ENCODE peak calls at places on chromosomes 16 and 17, in eight cellular contexts. One of them, this sample, is unnamed.

GRCh38 chr16:58063377-58064076 is 38.0 kb downstream of the MMP15 start:
- DNase-seq in activated naive CD4-positive, alpha-beta T cell: no peak
- DNase-seq in activated naive CD8-positive, alpha-beta T cell treated with anti-CD3 and anti-CD28 coated beads, Interleukin-2, amount 50 U/mL, for 24 hours: no peak
- DNase-seq in Calu3: no peak
- DNase-seq in frontal cortex: no peak
- DNase-seq in GDM1: no peak
- DNase-seq in T-helper 17 cell: no peak
- DNase-seq in anterior cingulate cortex: no peak
- DNase-seq in this sample: no peak

GRCh38 chr17:16440814-16441629 is 25.7 kb downstream of the TRPV2 start:
- DNase-seq in GDM1: no peak
- DNase-seq in frontal cortex: no peak
- DNase-seq in T-helper 17 cell: no peak
- DNase-seq in Calu3: no peak
- DNase-seq in activated naive CD4-positive, alpha-beta T cell: no peak
- DNase-seq in anterior cingulate cortex: no peak
- DNase-seq in activated naive CD8-positive, alpha-beta T cell treated with anti-CD3 and anti-CD28 coated beads, Interleukin-2, amount 50 U/mL, for 24 hours: no peak
- DNase-seq in this sample: no peak

GRCh38 chr17:63932008-63932561 is at the start of gene CD79B:
- DNase-seq in frontal cortex: no peak
- DNase-seq in T-helper 17 cell: no peak
- DNase-seq in Calu3: no peak
- DNase-seq in anterior cingulate cortex: no peak
- DNase-seq in activated naive CD4-positive, alpha-beta T cell: no peak
- DNase-seq in GDM1: peak
- DNase-seq in activated naive CD8-positive, alpha-beta T cell treated with anti-CD3 and anti-CD28 coated beads, Interleukin-2, amount 50 U/mL, for 24 hours: peak
- DNase-seq in this sample: no peak

GRCh38 chr16:29808219-29808900 is 2.0 kb downstream of the MAZ start:
- DNase-seq in Calu3: no peak
- DNase-seq in activated naive CD8-positive, alpha-beta T cell treated with anti-CD3 and anti-CD28 coated beads, Interleukin-2, amount 50 U/mL, for 24 hours: peak
- DNase-seq in activated naive CD4-positive, alpha-beta T cell: no peak
- DNase-seq in T-helper 17 cell: no peak
- DNase-seq in GDM1: no peak
- DNase-seq in frontal cortex: no peak
- DNase-seq in anterior cingulate cortex: no peak
- DNase-seq in this sample: no peak

GRCh38 chr16:29812754-29813643 is 1.0 kb downstream of the PRRT2 start:
- DNase-seq in anterior cingulate cortex: no peak
- DNase-seq in activated naive CD4-positive, alpha-beta T cell: no peak
- DNase-seq in activated naive CD8-positive, alpha-beta T cell treated with anti-CD3 and anti-CD28 coated beads, Interleukin-2, amount 50 U/mL, for 24 hours: no peak
- DNase-seq in frontal cortex: no peak
- DNase-seq in GDM1: no peak
- DNase-seq in Calu3: no peak
- DNase-seq in T-helper 17 cell: no peak
- DNase-seq in this sample: no peak

GRCh38 chr17:27216836-27217235 is 77.1 kb upstream of the WSB1 start:
- DNase-seq in activated naive CD8-positive, alpha-beta T cell treated with anti-CD3 and anti-CD28 coated beads, Interleukin-2, amount 50 U/mL, for 24 hours: no peak
- DNase-seq in Calu3: no peak
- DNase-seq in GDM1: no peak
- DNase-seq in anterior cingulate cortex: no peak
- DNase-seq in frontal cortex: no peak
- DNase-seq in T-helper 17 cell: no peak
- DNase-seq in activated naive CD4-positive, alpha-beta T cell: no peak
- DNase-seq in this sample: no peak

GRCh38 chr16:12126091-12126806 is 149.7 kb downstream of the SNX29 start:
- DNase-seq in GDM1: no peak
- DNase-seq in frontal cortex: no peak
- DNase-seq in activated naive CD8-positive, alpha-beta T cell treated with anti-CD3 and anti-CD28 coated beads, Interleukin-2, amount 50 U/mL, for 24 hours: no peak
- DNase-seq in T-helper 17 cell: no peak
- DNase-seq in activated naive CD4-positive, alpha-beta T cell: no peak
- DNase-seq in anterior cingulate cortex: no peak
- DNase-seq in Calu3: no peak
- DNase-seq in this sample: no peak

GRCh38 chr17:40548982-40549680 is 16.1 kb downstream of the CCR7 start:
- DNase-seq in anterior cingulate cortex: no peak
- DNase-seq in T-helper 17 cell: no peak
- DNase-seq in GDM1: no peak
- DNase-seq in Calu3: peak
- DNase-seq in frontal cortex: no peak
- DNase-seq in activated naive CD8-positive, alpha-beta T cell treated with anti-CD3 and anti-CD28 coated beads, Interleukin-2, amount 50 U/mL, for 24 hours: no peak
- DNase-seq in activated naive CD4-positive, alpha-beta T cell: no peak
- DNase-seq in this sample: no peak

GRCh38 chr17:61389670-61390478 is 9.8 kb upstream of the TBX2 start:
- DNase-seq in GDM1: no peak
- DNase-seq in anterior cingulate cortex: no peak
- DNase-seq in activated naive CD8-positive, alpha-beta T cell treated with anti-CD3 and anti-CD28 coated beads, Interleukin-2, amount 50 U/mL, for 24 hours: peak
- DNase-seq in frontal cortex: no peak
- DNase-seq in activated naive CD4-positive, alpha-beta T cell: no peak
- DNase-seq in T-helper 17 cell: peak
- DNase-seq in Calu3: peak
- DNase-seq in this sample: no peak

GRCh38 chr16:79047337-79047736 is 553.2 kb downstream of the MAF start:
- DNase-seq in GDM1: no peak
- DNase-seq in anterior cingulate cortex: no peak
- DNase-seq in Calu3: peak
- DNase-seq in frontal cortex: no peak
- DNase-seq in activated naive CD8-positive, alpha-beta T cell treated with anti-CD3 and anti-CD28 coated beads, Interleukin-2, amount 50 U/mL, for 24 hours: no peak
- DNase-seq in activated naive CD4-positive, alpha-beta T cell: no peak
- DNase-seq in T-helper 17 cell: no peak
- DNase-seq in this sample: no peak

GRCh38 chr16:22928882-22929281 is 114.9 kb downstream of the HS3ST2 start:
- DNase-seq in anterior cingulate cortex: no peak
- DNase-seq in activated naive CD4-positive, alpha-beta T cell: no peak
- DNase-seq in Calu3: no peak
- DNase-seq in activated naive CD8-positive, alpha-beta T cell treated with anti-CD3 and anti-CD28 coated beads, Interleukin-2, amount 50 U/mL, for 24 hours: no peak
- DNase-seq in GDM1: no peak
- DNase-seq in frontal cortex: no peak
- DNase-seq in T-helper 17 cell: no peak
- DNase-seq in this sample: no peak

GRCh38 chr17:58380207-58381123 is 28.5 kb upstream of the SUPT4H1 start:
- DNase-seq in anterior cingulate cortex: no peak
- DNase-seq in frontal cortex: no peak
- DNase-seq in Calu3: no peak
- DNase-seq in GDM1: no peak
- DNase-seq in T-helper 17 cell: no peak
- DNase-seq in activated naive CD4-positive, alpha-beta T cell: no peak
- DNase-seq in activated naive CD8-positive, alpha-beta T cell treated with anti-CD3 and anti-CD28 coated beads, Interleukin-2, amount 50 U/mL, for 24 hours: no peak
- DNase-seq in this sample: no peak

GRCh38 chr16:49348408-49349176 is 25.0 kb upstream of the C16orf78 start:
- DNase-seq in T-helper 17 cell: no peak
- DNase-seq in GDM1: no peak
- DNase-seq in Calu3: no peak
- DNase-seq in activated naive CD4-positive, alpha-beta T cell: no peak
- DNase-seq in activated naive CD8-positive, alpha-beta T cell treated with anti-CD3 and anti-CD28 coated beads, Interleukin-2, amount 50 U/mL, for 24 hours: no peak
- DNase-seq in anterior cingulate cortex: no peak
- DNase-seq in frontal cortex: no peak
- DNase-seq in this sample: no peak

GRCh38 chr16:87723224-87723619 is 42.6 kb downstream of the KLHDC4 start:
- DNase-seq in T-helper 17 cell: no peak
- DNase-seq in GDM1: no peak
- DNase-seq in activated naive CD8-positive, alpha-beta T cell treated with anti-CD3 and anti-CD28 coated beads, Interleukin-2, amount 50 U/mL, for 24 hours: no peak
- DNase-seq in frontal cortex: peak
- DNase-seq in anterior cingulate cortex: peak
- DNase-seq in activated naive CD4-positive, alpha-beta T cell: no peak
- DNase-seq in Calu3: no peak
- DNase-seq in this sample: peak

GRCh38 chr17:64739316-64740058 is 77.4 kb upstream of the SMURF2 start:
- DNase-seq in activated naive CD8-positive, alpha-beta T cell treated with anti-CD3 and anti-CD28 coated beads, Interleukin-2, amount 50 U/mL, for 24 hours: no peak
- DNase-seq in T-helper 17 cell: no peak
- DNase-seq in activated naive CD4-positive, alpha-beta T cell: no peak
- DNase-seq in frontal cortex: no peak
- DNase-seq in GDM1: no peak
- DNase-seq in anterior cingulate cortex: no peak
- DNase-seq in Calu3: no peak
- DNase-seq in this sample: no peak

GRCh38 chr16:46709464-46709863 is 20.0 kb downstream of the ORC6 start:
- DNase-seq in frontal cortex: no peak
- DNase-seq in anterior cingulate cortex: no peak
- DNase-seq in Calu3: no peak
- DNase-seq in T-helper 17 cell: no peak
- DNase-seq in GDM1: no peak
- DNase-seq in activated naive CD8-positive, alpha-beta T cell treated with anti-CD3 and anti-CD28 coated beads, Interleukin-2, amount 50 U/mL, for 24 hours: no peak
- DNase-seq in activated naive CD4-positive, alpha-beta T cell: no peak
- DNase-seq in this sample: no peak

GRCh38 chr17:44547625-44548297 is 9.5 kb upstream of the FZD2 start:
- DNase-seq in T-helper 17 cell: no peak
- DNase-seq in activated naive CD8-positive, alpha-beta T cell treated with anti-CD3 and anti-CD28 coated beads, Interleukin-2, amount 50 U/mL, for 24 hours: no peak
- DNase-seq in Calu3: no peak
- DNase-seq in frontal cortex: no peak
- DNase-seq in GDM1: no peak
- DNase-seq in activated naive CD4-positive, alpha-beta T cell: no peak
- DNase-seq in anterior cingulate cortex: no peak
- DNase-seq in this sample: no peak

GRCh38 chr17:80883831-80884735 is 107.6 kb upstream of the CHMP6 start:
- DNase-seq in frontal cortex: no peak
- DNase-seq in Calu3: no peak
- DNase-seq in GDM1: no peak
- DNase-seq in T-helper 17 cell: no peak
- DNase-seq in activated naive CD4-positive, alpha-beta T cell: no peak
- DNase-seq in anterior cingulate cortex: no peak
- DNase-seq in activated naive CD8-positive, alpha-beta T cell treated with anti-CD3 and anti-CD28 coated beads, Interleukin-2, amount 50 U/mL, for 24 hours: no peak
- DNase-seq in this sample: no peak

GRCh38 chr16:74035816-74036215 is 260.8 kb upstream of the PSMD7 start:
- DNase-seq in anterior cingulate cortex: no peak
- DNase-seq in frontal cortex: no peak
- DNase-seq in activated naive CD4-positive, alpha-beta T cell: no peak
- DNase-seq in GDM1: no peak
- DNase-seq in activated naive CD8-positive, alpha-beta T cell treated with anti-CD3 and anti-CD28 coated beads, Interleukin-2, amount 50 U/mL, for 24 hours: no peak
- DNase-seq in T-helper 17 cell: no peak
- DNase-seq in Calu3: peak
- DNase-seq in this sample: no peak